ENCODE peak calls at places on chromosomes 12 and 14, in five cellular contexts. One of them, this sample, is unnamed.

GRCh38 chr12:118960161-118960560 is 21.2 kb upstream of the SRRM4 start:
- DNase-seq in CD8-positive, alpha-beta T cell: no peak
- DNase-seq in progenitor cell of endocrine pancreas: no peak
- DNase-seq in GM10248: no peak
- DNase-seq in heart right ventricle: no peak
- DNase-seq in this sample: peak; percentile 37

GRCh38 chr12:74552201-74552600 is 14.6 kb downstream of the ATXN7L3B start:
- DNase-seq in CD8-positive, alpha-beta T cell: no peak
- DNase-seq in progenitor cell of endocrine pancreas: no peak
- DNase-seq in GM10248: no peak
- DNase-seq in heart right ventricle: no peak
- DNase-seq in this sample: no peak

GRCh38 chr14:66066991-66067788 is 419.0 kb upstream of the CCDC196 start:
- DNase-seq in CD8-positive, alpha-beta T cell: no peak
- DNase-seq in progenitor cell of endocrine pancreas: no peak
- DNase-seq in GM10248: no peak
- DNase-seq in heart right ventricle: no peak
- DNase-seq in this sample: no peak

GRCh38 chr14:52835122-52835903 is 43.9 kb upstream of the GNPNAT1 start:
- DNase-seq in CD8-positive, alpha-beta T cell: no peak
- DNase-seq in progenitor cell of endocrine pancreas: no peak
- DNase-seq in GM10248: no peak
- DNase-seq in heart right ventricle: no peak
- DNase-seq in this sample: no peak

GRCh38 chr12:123150273-123150803 is 552 bp downstream of the PITPNM2 start:
- DNase-seq in CD8-positive, alpha-beta T cell: peak; percentile 51
- DNase-seq in progenitor cell of endocrine pancreas: peak; percentile 19
- DNase-seq in GM10248: peak; percentile 24
- DNase-seq in heart right ventricle: peak; percentile 54
- DNase-seq in this sample: no peak

GRCh38 chr12:56032006-56032405 is 9.7 kb upstream of the RPS26 start:
- DNase-seq in CD8-positive, alpha-beta T cell: no peak
- DNase-seq in progenitor cell of endocrine pancreas: no peak
- DNase-seq in GM10248: no peak
- DNase-seq in heart right ventricle: no peak
- DNase-seq in this sample: no peak

GRCh38 chr14:57761800-57762199 is 104.1 kb downstream of the SLC35F4 start:
- DNase-seq in CD8-positive, alpha-beta T cell: no peak
- DNase-seq in progenitor cell of endocrine pancreas: no peak
- DNase-seq in GM10248: no peak
- DNase-seq in heart right ventricle: no peak
- DNase-seq in this sample: no peak

GRCh38 chr14:41607119-41607785 is 576 bp downstream of the LRFN5 start:
- DNase-seq in CD8-positive, alpha-beta T cell: no peak
- DNase-seq in progenitor cell of endocrine pancreas: no peak
- DNase-seq in GM10248: no peak
- DNase-seq in heart right ventricle: no peak
- DNase-seq in this sample: peak; percentile 31

GRCh38 chr12:16606936-16607335 is 974 bp upstream of the LMO3 start:
- DNase-seq in CD8-positive, alpha-beta T cell: no peak
- DNase-seq in progenitor cell of endocrine pancreas: no peak
- DNase-seq in GM10248: no peak
- DNase-seq in heart right ventricle: no peak
- DNase-seq in this sample: no peak

GRCh38 chr12:57850924-57851323 is 4.4 kb upstream of the CTDSP2 start:
- DNase-seq in CD8-positive, alpha-beta T cell: no peak
- DNase-seq in progenitor cell of endocrine pancreas: no peak
- DNase-seq in GM10248: peak; percentile 51
- DNase-seq in heart right ventricle: no peak
- DNase-seq in this sample: no peak

GRCh38 chr12:26309646-26310045 is 114.3 kb downstream of the SSPN start:
- DNase-seq in CD8-positive, alpha-beta T cell: no peak
- DNase-seq in progenitor cell of endocrine pancreas: no peak
- DNase-seq in GM10248: no peak
- DNase-seq in heart right ventricle: no peak
- DNase-seq in this sample: no peak

GRCh38 chr12:67651380-67651695 is 2.8 kb downstream of the DYRK2 start:
- DNase-seq in CD8-positive, alpha-beta T cell: no peak
- DNase-seq in progenitor cell of endocrine pancreas: no peak
- DNase-seq in GM10248: peak; percentile 37
- DNase-seq in heart right ventricle: no peak
- DNase-seq in this sample: no peak

GRCh38 chr12:98601924-98602323 is 8.4 kb downstream of the SLC25A3 start:
- DNase-seq in CD8-positive, alpha-beta T cell: no peak
- DNase-seq in progenitor cell of endocrine pancreas: no peak
- DNase-seq in GM10248: no peak
- DNase-seq in heart right ventricle: no peak
- DNase-seq in this sample: no peak

GRCh38 chr12:98606367-98606985 is 13.0 kb downstream of the SLC25A3 start:
- DNase-seq in CD8-positive, alpha-beta T cell: no peak
- DNase-seq in progenitor cell of endocrine pancreas: no peak
- DNase-seq in GM10248: no peak
- DNase-seq in heart right ventricle: no peak
- DNase-seq in this sample: no peak
- TF ChIP-seq CTCF in CD8-positive, alpha-beta T cell: no peak
- TF ChIP-seq CTCF in progenitor cell of endocrine pancreas: no peak
- TF ChIP-seq CTCF in GM10248: peak; percentile 22
- TF ChIP-seq CTCF in heart right ventricle: no peak
- TF ChIP-seq CTCF in this sample: no peak

DNA sequence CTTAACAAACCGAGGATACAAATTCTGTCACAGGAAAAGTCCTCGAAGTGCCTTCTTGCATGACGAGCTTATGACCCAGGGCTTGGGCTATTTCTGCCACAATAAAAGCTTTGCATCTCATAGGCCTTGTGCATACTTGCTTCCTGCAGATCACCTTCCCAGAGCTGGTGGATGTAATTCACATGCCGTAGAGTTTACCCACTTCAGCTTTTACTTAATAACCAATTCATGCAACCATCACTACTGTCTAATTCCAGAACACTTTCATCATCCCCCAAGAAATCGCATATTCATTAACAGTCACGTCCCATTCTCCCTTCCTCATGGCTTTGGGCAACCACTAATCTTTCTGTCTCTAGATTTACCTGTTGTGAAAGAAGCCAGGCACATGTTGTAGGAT is 9.0 kb upstream of the BDKRB1 start:
- DNase-seq in CD8-positive, alpha-beta T cell: no peak
- DNase-seq in progenitor cell of endocrine pancreas: no peak
- DNase-seq in GM10248: no peak
- DNase-seq in heart right ventricle: no peak
- DNase-seq in this sample: no peak
- TF ChIP-seq CTCF in CD8-positive, alpha-beta T cell: no peak
- TF ChIP-seq CTCF in progenitor cell of endocrine pancreas: no peak
- TF ChIP-seq CTCF in GM10248: no peak
- TF ChIP-seq CTCF in heart right ventricle: no peak
- TF ChIP-seq CTCF in this sample: no peak

DNA sequence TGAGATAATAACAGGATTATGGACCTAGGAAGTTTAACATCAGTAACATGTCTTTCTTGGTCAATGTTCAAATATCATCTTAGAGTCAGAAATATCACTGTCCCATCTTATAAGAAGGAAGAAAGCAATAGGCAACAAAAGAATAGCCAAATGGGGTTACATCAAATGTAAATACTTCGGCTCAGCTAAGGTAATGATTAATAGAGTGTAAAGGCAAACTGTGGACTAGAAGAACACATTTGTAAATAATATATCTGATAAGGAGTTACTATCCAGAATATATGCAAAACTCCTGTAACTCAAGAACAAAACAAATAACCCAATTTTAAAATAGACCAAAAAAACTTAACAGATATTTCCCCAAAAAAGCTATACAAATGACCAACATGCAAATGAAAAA is 630.3 kb downstream of the RPS29 start:
- DNase-seq in CD8-positive, alpha-beta T cell: no peak
- DNase-seq in progenitor cell of endocrine pancreas: no peak
- DNase-seq in GM10248: no peak
- DNase-seq in heart right ventricle: no peak
- DNase-seq in this sample: no peak
- TF ChIP-seq CTCF in CD8-positive, alpha-beta T cell: no peak
- TF ChIP-seq CTCF in progenitor cell of endocrine pancreas: no peak
- TF ChIP-seq CTCF in GM10248: no peak
- TF ChIP-seq CTCF in heart right ventricle: no peak
- TF ChIP-seq CTCF in this sample: no peak

GRCh38 chr12:131835616-131836171 is 7.5 kb downstream of the MMP17 start:
- DNase-seq in CD8-positive, alpha-beta T cell: no peak
- DNase-seq in progenitor cell of endocrine pancreas: no peak
- DNase-seq in GM10248: no peak
- DNase-seq in heart right ventricle: no peak
- DNase-seq in this sample: no peak

GRCh38 chr12:131833288-131833895 is 5.2 kb downstream of the MMP17 start:
- DNase-seq in CD8-positive, alpha-beta T cell: no peak
- DNase-seq in progenitor cell of endocrine pancreas: no peak
- DNase-seq in GM10248: no peak
- DNase-seq in heart right ventricle: no peak
- DNase-seq in this sample: no peak

GRCh38 chr12:131832393-131833231 is 4.4 kb downstream of the MMP17 start:
- DNase-seq in CD8-positive, alpha-beta T cell: no peak
- DNase-seq in progenitor cell of endocrine pancreas: no peak
- DNase-seq in GM10248: no peak
- DNase-seq in heart right ventricle: no peak
- DNase-seq in this sample: no peak

GRCh38 chr12:131834798-131835615 is 6.8 kb downstream of the MMP17 start:
- DNase-seq in CD8-positive, alpha-beta T cell: no peak
- DNase-seq in progenitor cell of endocrine pancreas: no peak
- DNase-seq in GM10248: no peak
- DNase-seq in heart right ventricle: no peak
- DNase-seq in this sample: no peak

GRCh38 chr12:131833896-131834641 is 5.9 kb downstream of the MMP17 start:
- DNase-seq in CD8-positive, alpha-beta T cell: no peak
- DNase-seq in progenitor cell of endocrine pancreas: no peak
- DNase-seq in GM10248: no peak
- DNase-seq in heart right ventricle: no peak
- DNase-seq in this sample: peak; percentile 63
- TF ChIP-seq CTCF in CD8-positive, alpha-beta T cell: no peak
- TF ChIP-seq CTCF in progenitor cell of endocrine pancreas: peak; percentile 44
- TF ChIP-seq CTCF in GM10248: peak; percentile 35
- TF ChIP-seq CTCF in heart right ventricle: peak; percentile 17
- TF ChIP-seq CTCF in this sample: peak; percentile 56

GRCh38 chr12:31929140-31929526 is 30.1 kb upstream of the RESF1 start:
- DNase-seq in CD8-positive, alpha-beta T cell: no peak
- DNase-seq in progenitor cell of endocrine pancreas: no peak
- DNase-seq in GM10248: no peak
- DNase-seq in heart right ventricle: no peak
- DNase-seq in this sample: no peak

GRCh38 chr12:31928246-31929139 is 30.7 kb upstream of the RESF1 start:
- DNase-seq in CD8-positive, alpha-beta T cell: peak; percentile 68
- DNase-seq in progenitor cell of endocrine pancreas: no peak
- DNase-seq in GM10248: no peak
- DNase-seq in heart right ventricle: no peak
- DNase-seq in this sample: no peak

DNA sequence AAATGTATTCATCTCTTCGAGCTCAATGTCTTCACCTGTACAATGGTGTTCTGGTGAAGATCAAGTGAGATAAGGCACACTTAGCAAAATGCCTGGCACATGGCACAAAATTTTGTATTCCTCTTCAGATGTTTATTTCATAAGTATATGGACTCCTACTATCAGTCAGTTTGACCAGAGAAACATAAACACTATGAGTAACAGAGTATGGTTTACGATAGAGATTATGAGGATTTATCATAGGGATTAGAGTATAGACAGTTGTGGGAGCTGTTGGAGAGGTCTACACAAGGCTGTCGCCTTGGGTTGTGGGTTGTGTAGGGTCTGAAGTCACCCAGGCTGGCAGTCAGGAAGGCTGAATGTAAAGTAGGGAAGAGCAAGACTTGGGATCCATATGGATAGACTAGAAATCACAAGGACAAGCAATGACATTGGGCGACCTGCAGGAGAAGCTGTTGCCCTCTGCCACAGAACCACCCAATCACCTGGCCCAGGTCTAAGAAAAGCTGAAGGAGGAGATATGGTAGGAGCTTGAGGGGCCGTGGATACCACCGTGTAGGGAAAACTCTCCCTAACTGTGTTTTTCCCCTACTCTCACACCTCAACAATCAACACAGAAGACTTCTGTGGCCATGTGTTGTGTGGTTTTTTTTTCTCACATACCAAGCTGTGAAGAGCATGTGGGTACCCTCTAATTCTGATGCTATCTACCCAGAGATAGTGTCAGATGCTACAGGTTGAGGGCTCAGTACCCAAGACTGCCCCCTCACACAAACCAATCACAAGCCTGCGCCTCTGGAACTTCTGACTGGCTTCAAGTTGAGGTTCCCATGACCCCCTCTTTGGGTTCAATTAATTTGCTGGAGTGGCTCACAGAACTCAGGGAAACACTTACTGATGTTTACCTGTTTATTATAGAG is 27.2 kb upstream of the RESF1 start:
- DNase-seq in CD8-positive, alpha-beta T cell: no peak
- DNase-seq in progenitor cell of endocrine pancreas: no peak
- DNase-seq in GM10248: no peak
- DNase-seq in heart right ventricle: no peak
- DNase-seq in this sample: no peak
- TF ChIP-seq CTCF in CD8-positive, alpha-beta T cell: no peak
- TF ChIP-seq CTCF in progenitor cell of endocrine pancreas: no peak
- TF ChIP-seq CTCF in GM10248: no peak
- TF ChIP-seq CTCF in heart right ventricle: no peak
- TF ChIP-seq CTCF in this sample: no peak

This sample was measured in dorsolateral prefrontal cortex.